ENCODE peak calls at places on chromosomes 13 and 19, in four cellular contexts. One of them, this sample, is unnamed.

GRCh38 chr13:51541037-51541436 is 43.2 kb upstream of the WDFY2 start:
- DNase-seq in SK-N-SH: no peak
- DNase-seq in GM12878: no peak
- DNase-seq in K562: no peak
- DNase-seq in this sample: no peak

GRCh38 chr19:40366697-40367561 is 18.4 kb downstream of the PLD3 start:
- DNase-seq in GM12878: no peak
- DNase-seq in K562: peak
- DNase-seq in SK-N-SH: peak
- DNase-seq in this sample: peak

GRCh38 chr13:99969934-99970760 is 1.4 kb downstream of the ZIC5 start:
- DNase-seq in SK-N-SH: no peak
- DNase-seq in K562: peak
- DNase-seq in GM12878: no peak
- DNase-seq in this sample: peak

GRCh38 chr19:18520848-18521691 is 800 bp downstream of the ELL start:
- DNase-seq in GM12878: no peak
- DNase-seq in K562: peak
- DNase-seq in SK-N-SH: no peak
- DNase-seq in this sample: peak

GRCh38 chr13:22235285-22235949 is 564.5 kb downstream of the FGF9 start:
- DNase-seq in K562: no peak
- DNase-seq in GM12878: no peak
- DNase-seq in SK-N-SH: no peak
- DNase-seq in this sample: no peak

GRCh38 chr13:113048766-113049165 is 56.8 kb upstream of the F7 start:
- DNase-seq in GM12878: no peak
- DNase-seq in K562: no peak
- DNase-seq in SK-N-SH: no peak
- DNase-seq in this sample: no peak

GRCh38 chr13:39910041-39910440 is 254.6 kb downstream of the COG6 start:
- DNase-seq in K562: no peak
- DNase-seq in GM12878: no peak
- DNase-seq in SK-N-SH: no peak
- DNase-seq in this sample: no peak

GRCh38 chr19:13974073-13974472 is 21.8 kb downstream of the DCAF15 start:
- DNase-seq in K562: peak
- DNase-seq in GM12878: no peak
- DNase-seq in SK-N-SH: peak
- DNase-seq in this sample: peak

GRCh38 chr13:55230570-55230908 is 1910.2 kb upstream of the PRR20A start:
- DNase-seq in SK-N-SH: no peak
- DNase-seq in K562: no peak
- DNase-seq in GM12878: no peak
- DNase-seq in this sample: no peak

GRCh38 chr13:75356426-75356825 is 125.5 kb downstream of the TBC1D4 start:
- DNase-seq in SK-N-SH: no peak
- DNase-seq in K562: no peak
- DNase-seq in GM12878: no peak
- DNase-seq in this sample: no peak

GRCh38 chr19:5719274-5719960 is 529 bp downstream of the LONP1 start:
- DNase-seq in GM12878: no peak
- DNase-seq in SK-N-SH: no peak
- DNase-seq in K562: peak
- DNase-seq in this sample: no peak

GRCh38 chr13:27476943-27477681 is 26.7 kb upstream of the MTIF3 start:
- DNase-seq in K562: no peak
- DNase-seq in SK-N-SH: no peak
- DNase-seq in GM12878: no peak
- DNase-seq in this sample: no peak

GRCh38 chr19:10748195-10748923 is 30.5 kb downstream of the DNM2 start:
- DNase-seq in K562: no peak
- DNase-seq in SK-N-SH: no peak
- DNase-seq in GM12878: no peak
- DNase-seq in this sample: no peak

GRCh38 chr13:37313383-37313782 is 207.9 kb upstream of the CSNK1A1L start:
- DNase-seq in SK-N-SH: no peak
- DNase-seq in K562: no peak
- DNase-seq in GM12878: no peak
- DNase-seq in this sample: no peak

GRCh38 chr19:18415177-18415867 is 3.9 kb upstream of the SSBP4 start:
- DNase-seq in SK-N-SH: no peak
- DNase-seq in GM12878: no peak
- DNase-seq in K562: peak
- DNase-seq in this sample: no peak

GRCh38 chr19:1273263-1274041 is 1.9 kb upstream of the FAM174C start:
- DNase-seq in K562: peak
- DNase-seq in SK-N-SH: no peak
- DNase-seq in GM12878: no peak
- DNase-seq in this sample: no peak

GRCh38 chr13:100753391-100753790 is 78.8 kb upstream of the TMTC4 start:
- DNase-seq in SK-N-SH: no peak
- DNase-seq in GM12878: no peak
- DNase-seq in K562: no peak
- DNase-seq in this sample: no peak

GRCh38 chr13:99528547-99528946 is 27.3 kb downstream of the TM9SF2 start:
- DNase-seq in K562: no peak
- DNase-seq in SK-N-SH: no peak
- DNase-seq in GM12878: no peak
- DNase-seq in this sample: no peak

GRCh38 chr13:103277959-103278673 is 211.9 kb upstream of the SLC10A2 start:
- DNase-seq in SK-N-SH: no peak
- DNase-seq in GM12878: no peak
- DNase-seq in K562: no peak
- DNase-seq in this sample: no peak

GRCh38 chr13:110652231-110652730 is 36.9 kb downstream of the NAXD start:
- DNase-seq in SK-N-SH: no peak
- DNase-seq in GM12878: no peak
- DNase-seq in K562: no peak
- DNase-seq in this sample: no peak

GRCh38 chr19:8731428-8732169 is 10.2 kb downstream of the OR2Z1 start:
- DNase-seq in K562: peak
- DNase-seq in GM12878: no peak
- DNase-seq in SK-N-SH: no peak
- DNase-seq in this sample: no peak

GRCh38 chr13:30702006-30702405 is 33.3 kb upstream of the ALOX5AP start:
- DNase-seq in GM12878: no peak
- DNase-seq in SK-N-SH: no peak
- DNase-seq in K562: no peak
- DNase-seq in this sample: no peak

GRCh38 chr19:4012092-4012974 is 4.8 kb downstream of the PIAS4 start:
- DNase-seq in K562: no peak
- DNase-seq in GM12878: no peak
- DNase-seq in SK-N-SH: peak
- DNase-seq in this sample: no peak

GRCh38 chr13:61275251-61275650 is 140.4 kb downstream of the PCDH20 start:
- DNase-seq in SK-N-SH: no peak
- DNase-seq in K562: no peak
- DNase-seq in GM12878: no peak
- DNase-seq in this sample: no peak

GRCh38 chr13:76972430-76972829 is 19.5 kb upstream of the CLN5 start:
- DNase-seq in SK-N-SH: no peak
- DNase-seq in K562: no peak
- DNase-seq in GM12878: no peak
- DNase-seq in this sample: no peak

GRCh38 chr13:37029617-37030016 is 29.0 kb downstream of the EXOSC8 start:
- DNase-seq in K562: no peak
- DNase-seq in SK-N-SH: peak
- DNase-seq in GM12878: no peak
- DNase-seq in this sample: no peak

GRCh38 chr19:12913011-12913561 is 6.0 kb downstream of the SYCE2 start:
- DNase-seq in K562: peak
- DNase-seq in SK-N-SH: peak
- DNase-seq in GM12878: no peak
- DNase-seq in this sample: peak

GRCh38 chr19:47158879-47159509 is 28.4 kb downstream of the SAE1 start:
- DNase-seq in SK-N-SH: no peak
- DNase-seq in GM12878: no peak
- DNase-seq in K562: no peak
- DNase-seq in this sample: no peak

GRCh38 chr13:53200498-53201453 is 172.2 kb downstream of the OLFM4 start:
- DNase-seq in SK-N-SH: peak
- DNase-seq in K562: no peak
- DNase-seq in GM12878: no peak
- DNase-seq in this sample: peak

GRCh38 chr13:40492511-40492910 is 173.9 kb downstream of the FOXO1 start:
- DNase-seq in SK-N-SH: no peak
- DNase-seq in K562: no peak
- DNase-seq in GM12878: no peak
- DNase-seq in this sample: no peak

GRCh38 chr19:7226749-7227148 is 67.5 kb downstream of the INSR start:
- DNase-seq in SK-N-SH: no peak
- DNase-seq in K562: no peak
- DNase-seq in GM12878: no peak
- DNase-seq in this sample: no peak

GRCh38 chr19:10091892-10092641 is 6.0 kb downstream of the SHFL start:
- DNase-seq in GM12878: no peak
- DNase-seq in K562: peak
- DNase-seq in SK-N-SH: no peak
- DNase-seq in this sample: no peak

GRCh38 chr19:19297759-19298158 is 22.6 kb downstream of the SUGP1 start:
- DNase-seq in K562: no peak
- DNase-seq in GM12878: no peak
- DNase-seq in SK-N-SH: peak
- DNase-seq in this sample: no peak

GRCh38 chr13:39524795-39525194 is 78.2 kb downstream of the LHFPL6 start:
- DNase-seq in GM12878: no peak
- DNase-seq in SK-N-SH: no peak
- DNase-seq in K562: no peak
- DNase-seq in this sample: no peak

DNA sequence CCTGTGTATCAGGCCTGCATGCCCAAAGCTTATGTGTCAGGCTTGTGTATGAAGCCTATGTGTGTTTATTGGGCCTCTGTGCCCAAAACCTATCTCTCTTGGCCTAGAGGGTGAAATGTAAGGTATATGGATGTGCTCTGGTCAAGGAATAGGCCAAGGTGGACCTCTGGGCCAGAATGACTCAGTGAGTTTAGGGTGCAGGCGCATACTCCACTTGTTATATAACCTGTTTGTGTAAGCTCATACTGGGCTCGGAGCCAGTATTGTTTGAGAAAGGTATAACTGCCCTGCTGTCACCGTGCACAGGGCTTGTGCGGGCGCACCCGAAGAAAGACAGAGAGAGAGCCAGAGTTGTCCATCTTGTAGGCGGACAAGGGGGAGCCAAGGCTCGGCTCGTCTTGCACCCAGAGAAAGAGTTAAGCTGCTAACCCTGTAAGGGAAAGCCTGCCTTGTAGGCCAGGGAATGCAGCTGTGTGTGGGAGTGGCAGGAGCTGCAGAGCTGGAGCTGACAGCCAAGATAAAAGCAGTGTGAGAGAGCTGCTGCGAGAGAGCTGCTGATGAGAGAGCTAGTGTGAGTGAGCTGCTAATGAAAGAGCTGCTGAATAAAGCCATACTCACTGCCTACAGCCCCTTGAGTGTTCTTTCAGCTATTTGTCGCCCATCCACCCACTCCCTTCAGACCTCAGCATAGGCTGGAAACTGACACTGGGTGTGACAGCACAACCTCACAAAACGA is 43.4 kb upstream of the N4BP2L1 start:
- DNase-seq in SK-N-SH: no peak
- DNase-seq in K562: peak
- DNase-seq in GM12878: no peak
- DNase-seq in this sample: no peak
- TF ChIP-seq USF1 in SK-N-SH: no peak
- TF ChIP-seq USF1 in K562: no peak
- TF ChIP-seq USF1 in GM12878: no peak
- TF ChIP-seq USF1 in this sample: no peak

GRCh38 chr13:35920816-35921215 is 210.4 kb downstream of the DCLK1 start:
- DNase-seq in GM12878: no peak
- DNase-seq in SK-N-SH: no peak
- DNase-seq in K562: no peak
- DNase-seq in this sample: no peak

GRCh38 chr13:35926859-35927530 is 204.2 kb downstream of the DCLK1 start:
- DNase-seq in K562: no peak
- DNase-seq in SK-N-SH: no peak
- DNase-seq in GM12878: no peak
- DNase-seq in this sample: no peak

GRCh38 chr13:35927554-35927953 is 203.6 kb downstream of the DCLK1 start:
- DNase-seq in GM12878: no peak
- DNase-seq in K562: peak
- DNase-seq in SK-N-SH: no peak
- DNase-seq in this sample: no peak

GRCh38 chr13:35925669-35926068 is 205.5 kb downstream of the DCLK1 start:
- DNase-seq in GM12878: no peak
- DNase-seq in SK-N-SH: no peak
- DNase-seq in K562: no peak
- DNase-seq in this sample: no peak

GRCh38 chr13:35923347-35923746 is 207.8 kb downstream of the DCLK1 start:
- DNase-seq in K562: no peak
- DNase-seq in SK-N-SH: no peak
- DNase-seq in GM12878: no peak
- DNase-seq in this sample: no peak
- TF ChIP-seq USF1 in K562: no peak
- TF ChIP-seq USF1 in SK-N-SH: no peak
- TF ChIP-seq USF1 in GM12878: no peak
- TF ChIP-seq USF1 in this sample: no peak

GRCh38 chr19:50759886-50760285 is 10.4 kb upstream of the GPR32 start:
- DNase-seq in GM12878: no peak
- DNase-seq in K562: peak
- DNase-seq in SK-N-SH: no peak
- DNase-seq in this sample: no peak
- TF ChIP-seq USF1 in GM12878: peak
- TF ChIP-seq USF1 in K562: peak
- TF ChIP-seq USF1 in SK-N-SH: peak
- TF ChIP-seq USF1 in this sample: peak

GRCh38 chr13:111911141-111911720 is 155.7 kb upstream of the SOX1 start:
- DNase-seq in GM12878: no peak
- DNase-seq in SK-N-SH: no peak
- DNase-seq in K562: no peak
- DNase-seq in this sample: no peak
- TF ChIP-seq USF1 in GM12878: no peak
- TF ChIP-seq USF1 in SK-N-SH: no peak
- TF ChIP-seq USF1 in K562: no peak
- TF ChIP-seq USF1 in this sample: no peak

GRCh38 chr13:41528021-41528420 is 70.7 kb downstream of the RGCC start:
- DNase-seq in K562: no peak
- DNase-seq in SK-N-SH: no peak
- DNase-seq in GM12878: no peak
- DNase-seq in this sample: no peak
- TF ChIP-seq USF1 in K562: no peak
- TF ChIP-seq USF1 in SK-N-SH: no peak
- TF ChIP-seq USF1 in GM12878: no peak
- TF ChIP-seq USF1 in this sample: no peak

GRCh38 chr13:97257228-97257755 is 35.2 kb downstream of the MBNL2 start:
- DNase-seq in SK-N-SH: no peak
- DNase-seq in K562: no peak
- DNase-seq in GM12878: no peak
- DNase-seq in this sample: no peak

GRCh38 chr13:97253581-97254293 is 31.6 kb downstream of the MBNL2 start:
- DNase-seq in GM12878: no peak
- DNase-seq in SK-N-SH: no peak
- DNase-seq in K562: no peak
- DNase-seq in this sample: no peak

GRCh38 chr13:97254809-97255208 is 32.7 kb downstream of the MBNL2 start:
- DNase-seq in SK-N-SH: no peak
- DNase-seq in GM12878: no peak
- DNase-seq in K562: no peak
- DNase-seq in this sample: no peak

GRCh38 chr13:97256343-97256783 is 34.2 kb downstream of the MBNL2 start:
- DNase-seq in SK-N-SH: no peak
- DNase-seq in K562: peak
- DNase-seq in GM12878: no peak
- DNase-seq in this sample: no peak

GRCh38 chr13:97255515-97255999 is 33.4 kb downstream of the MBNL2 start:
- DNase-seq in K562: peak
- DNase-seq in GM12878: no peak
- DNase-seq in SK-N-SH: no peak
- DNase-seq in this sample: no peak
- TF ChIP-seq USF1 in K562: no peak
- TF ChIP-seq USF1 in GM12878: no peak
- TF ChIP-seq USF1 in SK-N-SH: no peak
- TF ChIP-seq USF1 in this sample: no peak